ENCODE peak calls at places on chromosomes 3 and 15, in four cellular contexts. One of them, this sample, is unnamed.
A peak's percentile ranks its signal among the peaks of the same experiment; 100 is the strongest.

GRCh38 chr15:41493205-41493901 is at the start of gene ITPKA:
- DNase-seq in right cardiac atrium: peak; percentile 79
- DNase-seq in CD4-positive, alpha-beta memory T cell: peak; percentile 66
- DNase-seq in body of pancreas: peak; percentile 81
- DNase-seq in this sample: peak; percentile 97

GRCh38 chr3:48463703-48464102 is 17.2 kb downstream of the ATRIP start:
- DNase-seq in right cardiac atrium: no peak
- DNase-seq in CD4-positive, alpha-beta memory T cell: no peak
- DNase-seq in body of pancreas: no peak
- DNase-seq in this sample: no peak

GRCh38 chr3:13009132-13009945 is 63.9 kb downstream of the IQSEC1 start:
- DNase-seq in right cardiac atrium: peak; percentile 74
- DNase-seq in CD4-positive, alpha-beta memory T cell: peak; percentile 70
- DNase-seq in body of pancreas: peak; percentile 40
- DNase-seq in this sample: peak; percentile 84

GRCh38 chr3:196202516-196202970 is 8.7 kb downstream of the ZDHHC19 start:
- DNase-seq in right cardiac atrium: peak; percentile 59
- DNase-seq in CD4-positive, alpha-beta memory T cell: no peak
- DNase-seq in body of pancreas: no peak
- DNase-seq in this sample: no peak

GRCh38 chr3:32045091-32045964 is 61.1 kb upstream of the GPD1L start:
- DNase-seq in right cardiac atrium: peak; percentile 21
- DNase-seq in CD4-positive, alpha-beta memory T cell: no peak
- DNase-seq in body of pancreas: peak; percentile 78
- DNase-seq in this sample: no peak

GRCh38 chr3:128727059-128727458 is 1.1 kb downstream of the RAB7A start:
- DNase-seq in right cardiac atrium: no peak
- DNase-seq in CD4-positive, alpha-beta memory T cell: no peak
- DNase-seq in body of pancreas: no peak
- DNase-seq in this sample: no peak

GRCh38 chr15:75921732-75922703 is 18.3 kb downstream of the FBXO22 start:
- DNase-seq in right cardiac atrium: peak; percentile 32
- DNase-seq in CD4-positive, alpha-beta memory T cell: peak; percentile 15
- DNase-seq in body of pancreas: peak; percentile 56
- DNase-seq in this sample: peak; percentile 72

GRCh38 chr3:156643729-156644389 is 30.5 kb upstream of the TIPARP start:
- DNase-seq in right cardiac atrium: no peak
- DNase-seq in CD4-positive, alpha-beta memory T cell: peak; percentile 22
- DNase-seq in body of pancreas: no peak
- DNase-seq in this sample: peak; percentile 73

GRCh38 chr15:61655881-61656280 is 404.4 kb downstream of the VPS13C start:
- DNase-seq in right cardiac atrium: no peak
- DNase-seq in CD4-positive, alpha-beta memory T cell: no peak
- DNase-seq in body of pancreas: no peak
- DNase-seq in this sample: no peak
- H3K27ac ChIP-seq in right cardiac atrium: peak overlapping the region; percentile 68
- H3K27ac ChIP-seq in CD4-positive, alpha-beta memory T cell: no peak overlapping the region
- H3K27ac ChIP-seq in body of pancreas: no peak overlapping the region
- H3K27ac ChIP-seq in this sample: no peak overlapping the region

DNA sequence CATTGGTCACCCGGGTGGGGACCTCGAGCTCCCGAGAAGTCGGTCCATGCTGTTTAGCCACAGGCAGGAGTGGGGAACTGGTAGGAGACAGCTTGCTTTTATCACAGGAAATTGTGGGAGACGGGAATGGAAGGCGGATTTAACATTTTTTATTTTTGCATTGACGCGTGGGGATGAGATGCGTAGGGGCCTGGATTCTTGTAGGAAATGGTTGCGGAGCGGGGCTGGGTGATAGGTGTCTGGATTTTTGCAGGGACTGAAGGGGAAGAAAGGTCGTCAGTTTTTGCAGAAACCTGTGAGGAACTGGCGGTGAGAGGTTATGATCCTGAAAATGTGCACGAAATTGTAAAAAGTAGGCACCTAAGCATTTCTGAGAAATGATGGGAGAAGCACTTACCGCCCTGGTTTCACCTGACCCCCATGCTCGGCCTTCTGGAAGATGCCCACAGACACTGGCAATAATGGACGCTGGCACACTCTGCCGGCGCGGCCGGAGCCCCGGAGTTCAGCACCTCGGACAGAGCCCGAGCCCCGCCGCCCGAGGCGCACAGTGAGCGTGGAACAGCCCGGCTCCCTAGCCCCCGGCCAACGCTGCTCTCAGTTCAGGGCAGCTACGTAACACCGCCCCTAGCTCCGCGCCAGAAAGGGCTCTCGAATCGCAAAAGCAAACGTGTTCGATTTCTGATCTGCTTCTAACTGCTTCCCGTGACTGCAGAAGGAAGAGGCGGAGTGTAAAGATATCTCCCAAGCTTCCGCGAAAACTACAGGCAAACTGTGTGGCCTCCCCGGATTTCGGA is 928 bp downstream of the ANKRD34C start:
- DNase-seq in right cardiac atrium: peak; percentile 29
- DNase-seq in CD4-positive, alpha-beta memory T cell: peak; percentile 7
- DNase-seq in body of pancreas: peak; percentile 33
- DNase-seq in this sample: no peak
- H3K27me3 ChIP-seq in right cardiac atrium: no peaks in the 10 kb centered on the region
- H3K27me3 ChIP-seq in CD4-positive, alpha-beta memory T cell: peaks cover 29% of the 10 kb centered on the region
- H3K27me3 ChIP-seq in body of pancreas: peaks cover 14% of the 10 kb centered on the region
- H3K27me3 ChIP-seq in this sample: peaks cover 5% of the 10 kb centered on the region

DNA sequence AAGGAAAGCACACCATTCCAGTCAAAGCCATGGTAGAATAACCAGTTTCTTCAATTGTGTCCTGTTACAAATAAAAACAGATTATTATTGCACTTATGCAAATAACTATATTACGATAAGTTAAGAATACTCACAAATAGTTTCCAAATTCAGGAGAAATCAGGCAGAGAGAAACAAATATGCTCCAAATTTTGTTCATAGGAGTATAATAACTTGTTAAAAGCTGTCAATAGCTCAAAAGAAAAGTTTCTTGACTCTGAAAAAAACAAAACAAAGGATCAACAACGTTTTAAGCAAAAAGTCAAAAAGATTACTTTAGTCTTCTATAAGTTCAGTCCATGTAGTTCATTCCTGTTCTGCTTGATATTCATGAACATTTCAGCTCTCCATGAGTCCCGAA is 59.7 kb upstream of the BDH1 start:
- DNase-seq in right cardiac atrium: no peak
- DNase-seq in CD4-positive, alpha-beta memory T cell: no peak
- DNase-seq in body of pancreas: no peak
- DNase-seq in this sample: no peak
- H3K9me3 ChIP-seq in right cardiac atrium: no peaks in the 10 kb centered on the region
- H3K9me3 ChIP-seq in CD4-positive, alpha-beta memory T cell: no peaks in the 10 kb centered on the region
- H3K9me3 ChIP-seq in body of pancreas: no peaks in the 10 kb centered on the region
- H3K9me3 ChIP-seq in this sample: no peaks in the 10 kb centered on the region

GRCh38 chr3:195005759-195006555 is 265.0 kb downstream of the XXYLT1 start:
- DNase-seq in right cardiac atrium: no peak
- DNase-seq in CD4-positive, alpha-beta memory T cell: no peak
- DNase-seq in body of pancreas: no peak
- DNase-seq in this sample: no peak

GRCh38 chr3:195005251-195005620 is 265.7 kb downstream of the XXYLT1 start:
- DNase-seq in right cardiac atrium: no peak
- DNase-seq in CD4-positive, alpha-beta memory T cell: no peak
- DNase-seq in body of pancreas: no peak
- DNase-seq in this sample: no peak

GRCh38 chr3:195008816-195009215 is 262.1 kb downstream of the XXYLT1 start:
- DNase-seq in right cardiac atrium: no peak
- DNase-seq in CD4-positive, alpha-beta memory T cell: no peak
- DNase-seq in body of pancreas: no peak
- DNase-seq in this sample: no peak

GRCh38 chr3:195007794-195008193 is 263.2 kb downstream of the XXYLT1 start:
- DNase-seq in right cardiac atrium: no peak
- DNase-seq in CD4-positive, alpha-beta memory T cell: no peak
- DNase-seq in body of pancreas: no peak
- DNase-seq in this sample: peak; percentile 8

DNA sequence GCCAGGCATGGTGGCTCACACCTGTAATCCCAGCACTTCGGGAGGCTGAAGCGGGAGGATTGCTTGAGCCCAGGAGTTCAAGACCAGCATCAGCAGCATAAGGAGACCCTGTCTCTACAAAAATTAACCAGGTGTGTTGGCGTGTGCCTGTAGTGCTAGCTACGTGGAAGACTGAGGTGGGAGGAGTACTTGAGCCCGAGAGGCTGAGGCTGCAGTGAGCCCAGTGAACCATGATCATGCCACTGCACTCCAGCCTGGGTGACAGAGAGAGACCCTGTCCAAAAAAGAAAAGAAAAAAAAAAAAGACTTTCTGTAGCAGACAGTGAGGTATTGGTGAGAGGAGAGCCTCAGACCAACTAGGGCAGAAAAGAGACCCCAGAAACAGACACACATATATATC is 263.8 kb downstream of the XXYLT1 start:
- DNase-seq in right cardiac atrium: no peak
- DNase-seq in CD4-positive, alpha-beta memory T cell: no peak
- DNase-seq in body of pancreas: no peak
- DNase-seq in this sample: peak; percentile 21
- H3K27ac ChIP-seq in right cardiac atrium: no peak overlapping the region
- H3K27ac ChIP-seq in CD4-positive, alpha-beta memory T cell: no peak overlapping the region
- H3K27ac ChIP-seq in body of pancreas: no peak overlapping the region
- H3K27ac ChIP-seq in this sample: no peak overlapping the region

This sample was measured in Peyer's patch.